ENCODE peak calls at places on chromosome 22, in eight cellular contexts. T is GM06990, W is psoas muscle, L is WERI-Rb-1, C is transverse colon, O is Calu3, P is fibroblast of pulmonary artery, I is upper lobe of right lung. H is an unnamed sample.

GRCh38 chr22:23306926-23307325 is 126.6 kb downstream of the BCR start:
- DNase-seq in T (no peak), W (no peak), L (no peak), C (no peak), O (no peak), P (no peak), I (peak; percentile 27), H (no peak)

GRCh38 chr22:36808611-36809344 is 8.1 kb downstream of the PVALB start:
- DNase-seq in T (no peak), W (no peak), L (no peak), C (no peak), O (no peak), P (no peak), I (no peak), H (no peak)

GRCh38 chr22:31944700-31945477 is 554 bp downstream of the YWHAH start:
- DNase-seq in T (peak; percentile 27), W (peak; percentile 80), L (peak; percentile 32), C (peak; percentile 60), O (peak; percentile 56), P (no peak), I (peak; percentile 83), H (no peak)

GRCh38 chr22:41620646-41621098 is at the start of gene DESI1:
- DNase-seq in T (no peak), W (no peak), L (no peak), C (no peak), O (peak; percentile 59), P (no peak), I (no peak), H (peak; percentile 47)

GRCh38 chr22:48575567-48576332 is 1251.9 kb downstream of the BRD1 start:
- DNase-seq in T (no peak), W (peak; percentile 19), L (no peak), C (no peak), O (no peak), P (no peak), I (no peak), H (no peak)

GRCh38 chr22:44567846-44568493 is 69.9 kb upstream of the RTL6 start:
- DNase-seq in T (no peak), W (peak; percentile 55), L (peak; percentile 76), C (peak; percentile 65), O (peak; percentile 56), P (peak; percentile 65), I (peak; percentile 69), H (no peak)

GRCh38 chr22:17035246-17035645 is 27.2 kb upstream of the GAB4 start:
- DNase-seq in T (no peak), W (no peak), L (no peak), C (no peak), O (no peak), P (no peak), I (no peak), H (no peak)

GRCh38 chr22:23192133-23192532 is 11.8 kb downstream of the BCR start:
- DNase-seq in T (no peak), W (no peak), L (peak; percentile 95), C (no peak), O (peak; percentile 39), P (no peak), I (peak; percentile 84), H (no peak)

GRCh38 chr22:50507421-50507990 is at the start of gene LMF2:
- DNase-seq in T (peak; percentile 86), W (peak; percentile 96), L (peak; percentile 89), C (peak; percentile 95), O (peak; percentile 91), P (no peak), I (peak; percentile 97), H (peak; percentile 98)

GRCh38 chr22:46561435-46561905 is 24.1 kb upstream of the CELSR1 start:
- DNase-seq in T (no peak), W (peak; percentile 24), L (peak; percentile 74), C (no peak), O (no peak), P (no peak), I (no peak), H (peak; percentile 81)

GRCh38 chr22:50530280-50530856 is 556 bp upstream of the TYMP start:
- DNase-seq in T (no peak), W (peak; percentile 92), L (no peak), C (peak; percentile 88), O (no peak), P (peak; percentile 88), I (peak; percentile 96), H (peak; percentile 74)

GRCh38 chr22:17491090-17491489 is 72.2 kb upstream of the SLC25A18 start:
- DNase-seq in T (no peak), W (no peak), L (no peak), C (no peak), O (no peak), P (no peak), I (no peak), H (no peak)

GRCh38 chr22:44840611-44841322 is 88.4 kb downstream of the ARHGAP8 start:
- DNase-seq in T (no peak), W (peak; percentile 23), L (no peak), C (no peak), O (no peak), P (no peak), I (no peak), H (no peak)

GRCh38 chr22:27804683-27805297 is 3.2 kb upstream of the MN1 start:
- DNase-seq in T (peak; percentile 26), W (peak; percentile 81), L (peak; percentile 77), C (peak; percentile 62), O (peak; percentile 82), P (peak; percentile 77), I (peak; percentile 76), H (peak; percentile 75)

GRCh38 chr22:38348751-38349496 is 31.7 kb upstream of the CSNK1E start:
- DNase-seq in T (no peak), W (no peak), L (peak; percentile 32), C (no peak), O (no peak), P (no peak), I (peak; percentile 53), H (no peak)

GRCh38 chr22:41574847-41575381 is 14.1 kb downstream of the CSDC2 start:
- DNase-seq in T (no peak), W (peak; percentile 81), L (no peak), C (peak; percentile 44), O (no peak), P (no peak), I (peak; percentile 73), H (no peak)

GRCh38 chr22:22429374-22430108 is 79.0 kb downstream of the ZNF280B start:
- DNase-seq in T (no peak), W (no peak), L (no peak), C (no peak), O (no peak), P (peak; percentile 7), I (no peak), H (no peak)

GRCh38 chr22:35684270-35684700 is 33.4 kb upstream of the APOL5 start:
- DNase-seq in T (no peak), W (no peak), L (peak; percentile 13), C (no peak), O (peak; percentile 10), P (peak; percentile 76), I (no peak), H (no peak)

GRCh38 chr22:50444663-50445062 is 30.2 kb downstream of the SBF1 start:
- DNase-seq in T (no peak), W (no peak), L (no peak), C (peak; percentile 62), O (peak; percentile 40), P (peak; percentile 67), I (no peak), H (no peak)

DNA sequence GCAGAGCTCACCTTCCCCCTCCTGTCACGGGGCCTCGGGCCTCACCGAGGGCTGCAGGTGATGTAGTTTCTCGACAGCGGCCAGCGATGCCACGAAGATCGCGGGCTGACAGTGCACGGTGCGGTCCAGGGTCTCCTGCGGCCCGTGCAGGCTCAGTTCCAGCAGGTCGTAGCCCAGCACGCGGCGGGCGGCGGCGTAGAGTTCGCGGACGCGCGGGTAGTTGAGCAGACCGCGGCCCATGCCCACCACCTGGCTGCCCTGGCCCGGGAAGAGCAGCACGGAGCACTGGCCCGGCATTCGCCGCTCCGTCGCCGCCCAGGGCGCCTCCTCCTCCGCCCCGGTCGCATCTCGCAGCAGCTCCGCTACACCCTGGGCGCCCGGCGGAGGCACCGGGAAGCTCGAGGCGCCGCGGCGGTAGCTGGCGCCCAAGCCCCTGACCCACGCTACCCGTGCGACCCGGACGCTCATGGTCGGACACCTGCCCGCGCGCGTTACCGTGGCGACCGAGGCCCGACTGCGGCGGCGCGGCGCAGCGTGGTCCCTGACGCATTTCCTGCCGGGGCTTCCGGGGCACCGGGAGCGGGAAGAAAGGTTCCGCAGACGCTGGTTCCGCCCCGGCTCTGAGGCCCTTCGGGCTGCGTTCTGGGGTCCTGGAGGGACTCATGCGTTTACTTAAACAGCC is at the start of gene MCAT:
- DNase-seq in T (peak; percentile 90), W (peak; percentile 93), L (peak; percentile 85), C (peak; percentile 90), O (peak; percentile 89), P (peak; percentile 77), I (peak; percentile 93), H (peak; percentile 94)
- TF ChIP-seq CTCF in T (no peak), W (no peak), L (no peak), C (no peak), O (no peak), P (no peak), I (no peak), H (no peak)

GRCh38 chr22:30503551-30503950 is 1.9 kb downstream of the SEC14L4 start:
- DNase-seq in T (no peak), W (no peak), L (no peak), C (no peak), O (no peak), P (no peak), I (no peak), H (no peak)
- TF ChIP-seq CTCF in T (no peak), W (no peak), L (no peak), C (no peak), O (no peak), P (no peak), I (no peak), H (no peak)

DNA sequence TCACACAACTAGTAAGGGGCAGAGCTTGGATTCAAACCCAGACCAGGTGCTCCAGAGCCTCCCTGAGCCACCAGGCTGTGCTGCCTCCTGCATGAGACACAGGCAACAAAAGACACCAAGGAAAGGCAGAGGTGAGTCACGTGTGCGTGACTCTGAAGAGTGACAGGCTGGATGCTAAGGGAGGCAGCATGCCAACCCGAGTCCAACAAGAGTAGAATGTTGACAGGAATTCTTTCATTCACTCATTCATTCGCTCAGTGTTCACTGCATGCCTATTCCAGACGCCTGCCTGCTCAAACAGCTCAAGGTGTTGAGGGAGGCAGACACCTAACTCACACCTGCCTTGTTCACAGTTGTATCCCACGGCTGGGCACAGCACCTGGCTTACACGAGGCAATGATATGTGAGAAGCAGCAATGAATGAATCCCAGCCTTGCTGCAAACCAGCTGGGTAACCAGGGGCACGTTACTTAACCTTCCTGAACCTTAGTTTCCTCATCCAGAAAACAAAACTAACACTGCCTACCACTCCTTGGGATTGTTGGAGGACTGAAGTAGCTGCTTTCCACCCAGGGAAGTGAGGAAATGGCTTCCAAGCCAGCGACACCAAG is 73.8 kb upstream of the ARFGAP3 start:
- DNase-seq in T (peak; percentile 37), W (peak; percentile 74), L (no peak), C (no peak), O (peak; percentile 67), P (peak; percentile 31), I (peak; percentile 62), H (no peak)
- TF ChIP-seq CTCF in T (peak; percentile 47), W (peak; percentile 10), L (no peak), C (no peak), O (peak; percentile 25), P (no peak), I (no peak), H (peak; percentile 28)

DNA sequence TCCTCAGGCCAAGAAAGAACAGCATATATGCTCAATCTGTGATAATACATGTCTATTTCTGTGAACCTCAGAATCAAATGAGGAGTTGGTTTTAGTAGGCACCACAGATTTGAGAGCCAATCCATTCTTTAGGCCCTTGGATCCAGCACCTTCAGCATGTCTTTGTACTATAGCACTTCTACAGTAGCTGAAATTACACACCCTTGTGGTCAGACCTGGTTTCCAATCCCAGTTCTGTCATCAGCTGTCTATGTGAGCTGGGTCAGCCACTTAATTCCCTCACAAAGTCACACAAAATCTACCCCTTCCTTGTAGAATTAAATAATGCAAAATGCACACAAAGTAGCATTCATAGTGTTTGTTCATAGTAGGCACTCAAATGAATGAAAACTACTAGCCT is 381.3 kb upstream of the LARGE1 start:
- DNase-seq in T (no peak), W (no peak), L (no peak), C (no peak), O (no peak), P (no peak), I (no peak), H (no peak)
- TF ChIP-seq CTCF in T (no peak), W (no peak), L (peak; percentile 14), C (no peak), O (no peak), P (no peak), I (no peak), H (no peak)